ENCODE peak calls at places on chromosomes 4 and X, in four cellular contexts. Q is WTC11, V is NAMALWA, G is AG04450. O is an unnamed sample.

GRCh38 chr4:10326075-10326474 is 131.2 kb downstream of the ZNF518B start:
- DNase-seq in Q (no peak), V (no peak), G (no peak), O (no peak)

GRCh38 chrX:79572566-79572965 is 205.4 kb upstream of the ITM2A start:
- DNase-seq in Q (no peak), V (no peak), G (no peak), O (no peak)

GRCh38 chr4:25654971-25655963 is at the start of gene SLC34A2:
- DNase-seq in Q (peak; percentile 85), V (no peak), G (no peak), O (peak; percentile 75)

GRCh38 chr4:174256277-174256713 is 27.2 kb downstream of the FBXO8 start:
- DNase-seq in Q (no peak), V (no peak), G (no peak), O (no peak)

GRCh38 chrX:34879361-34879760 is 63.2 kb upstream of the FAM47B start:
- DNase-seq in Q (no peak), V (no peak), G (no peak), O (no peak)

GRCh38 chrX:56758456-56758855 is 29.4 kb downstream of the NBDY start:
- DNase-seq in Q (no peak), V (no peak), G (no peak), O (no peak)

GRCh38 chr4:144716778-144717177 is 70.8 kb downstream of the HHIP start:
- DNase-seq in Q (no peak), V (no peak), G (no peak), O (no peak)

GRCh38 chr4:24032371-24032989 is 142.6 kb upstream of the PPARGC1A start:
- DNase-seq in Q (peak; percentile 16), V (peak; percentile 54), G (no peak), O (peak; percentile 40)

GRCh38 chr4:73193155-73193554 is 65.4 kb downstream of the ANKRD17 start:
- DNase-seq in Q (no peak), V (peak; percentile 50), G (no peak), O (no peak)

GRCh38 chrX:20060961-20061868 is 55.5 kb downstream of the MAP7D2 start:
- DNase-seq in Q (no peak), V (peak; percentile 88), G (no peak), O (no peak)

GRCh38 chr4:173091362-173091761 is 77.2 kb upstream of the GALNT7 start:
- DNase-seq in Q (no peak), V (no peak), G (no peak), O (no peak)